ENCODE peak calls at places on chromosome 14, in four cellular contexts. Y is IMR-90, E is neuronal stem cell, O is neural progenitor cell. G is an unnamed sample.

GRCh38 chr14:73460691-73461127 is 2.4 kb upstream of the NUMB start:
- DNase-seq in E (no peak), Y (peak), O (no peak), G (no peak)

GRCh38 chr14:67514650-67515385 is 18.3 kb upstream of the PLEKHH1 start:
- DNase-seq in O (peak), Y (peak), E (no peak), G (no peak)

GRCh38 chr14:31128601-31129526 is 78.7 kb downstream of the HECTD1 start:
- DNase-seq in O (no peak), E (no peak), Y (no peak), G (no peak)

GRCh38 chr14:69096766-69097475 is 56.0 kb downstream of the DCAF5 start:
- DNase-seq in E (no peak), O (no peak), Y (peak), G (no peak)

GRCh38 chr14:55892906-55893305 is 225.3 kb upstream of the PELI2 start:
- DNase-seq in O (no peak), Y (no peak), E (no peak), G (no peak)

GRCh38 chr14:96072076-96072475 is 32.9 kb downstream of the C14orf132 start:
- DNase-seq in E (no peak), O (no peak), Y (no peak), G (no peak)

GRCh38 chr14:59768855-59769254 is 101.7 kb downstream of the RTN1 start:
- DNase-seq in E (no peak), O (no peak), Y (peak), G (no peak)

GRCh38 chr14:50342211-50343080 is 30.3 kb downstream of the DMAC2L start:
- DNase-seq in Y (peak), E (no peak), O (peak), G (no peak)

GRCh38 chr14:33375781-33376180 is 437.1 kb downstream of the NPAS3 start:
- DNase-seq in Y (no peak), E (no peak), O (no peak), G (no peak)

GRCh38 chr14:23520899-23521521 is 30.6 kb downstream of the ZFHX2 start:
- DNase-seq in Y (no peak), E (no peak), O (no peak), G (no peak)

GRCh38 chr14:32932921-32933622 is 5.6 kb upstream of the NPAS3 start:
- DNase-seq in Y (no peak), O (peak), E (peak), G (no peak)

GRCh38 chr14:35879654-35880249 is 53.6 kb downstream of the BRMS1L start:
- DNase-seq in E (no peak), O (peak), Y (peak), G (no peak)

GRCh38 chr14:102185360-102185759 is 45.7 kb downstream of the WDR20 start:
- DNase-seq in Y (no peak), O (no peak), E (no peak), G (no peak)

GRCh38 chr14:35403085-35403396 is 1.5 kb downstream of the NFKBIA start:
- DNase-seq in E (no peak), Y (peak), O (no peak), G (no peak)

GRCh38 chr14:65962952-65963351 is 523.2 kb upstream of the CCDC196 start:
- DNase-seq in Y (no peak), E (no peak), O (no peak), G (no peak)

GRCh38 chr14:103867523-103867953 is 20.2 kb upstream of the PPP1R13B start:
- DNase-seq in Y (no peak), O (no peak), E (no peak), G (no peak)

DNA sequence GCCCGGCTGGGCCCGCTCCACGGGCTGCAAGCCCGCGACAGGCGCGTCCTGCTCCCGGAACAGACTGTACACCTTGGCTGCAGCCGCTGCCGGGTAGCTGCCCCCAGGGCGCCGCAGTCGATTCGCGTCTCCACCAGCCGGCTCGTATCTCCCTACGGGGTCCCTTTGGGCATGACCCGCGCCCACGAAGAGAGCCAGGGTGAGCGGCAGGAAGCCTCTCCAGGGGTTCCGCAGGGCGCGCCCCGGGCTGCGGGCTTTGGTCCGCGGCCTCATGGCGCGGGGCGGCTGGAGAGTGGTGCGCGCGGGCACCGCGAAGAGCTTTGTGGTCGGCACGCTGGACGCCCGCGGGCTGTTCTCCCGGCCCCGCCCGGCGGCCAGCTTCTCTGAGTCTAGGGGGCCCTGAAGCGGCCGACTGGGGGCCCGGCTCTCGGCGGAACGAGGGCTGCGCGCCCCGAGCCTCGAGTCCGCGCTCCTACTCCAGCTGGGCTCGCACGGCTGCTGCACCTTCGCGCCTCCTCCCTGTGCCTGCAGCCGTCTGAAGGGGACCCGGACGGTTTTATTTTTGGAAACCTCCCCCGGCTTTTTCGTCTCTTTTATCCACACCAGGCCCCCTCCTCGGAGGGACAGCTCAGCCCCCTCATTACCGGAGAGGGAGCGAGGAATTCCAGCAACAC is at the start of gene LTBP2:
- DNase-seq in E (no peak), Y (peak), O (peak), G (no peak)
- H3K9ac ChIP-seq in E (peak), Y (peak), O (no peak), G (peak)

DNA sequence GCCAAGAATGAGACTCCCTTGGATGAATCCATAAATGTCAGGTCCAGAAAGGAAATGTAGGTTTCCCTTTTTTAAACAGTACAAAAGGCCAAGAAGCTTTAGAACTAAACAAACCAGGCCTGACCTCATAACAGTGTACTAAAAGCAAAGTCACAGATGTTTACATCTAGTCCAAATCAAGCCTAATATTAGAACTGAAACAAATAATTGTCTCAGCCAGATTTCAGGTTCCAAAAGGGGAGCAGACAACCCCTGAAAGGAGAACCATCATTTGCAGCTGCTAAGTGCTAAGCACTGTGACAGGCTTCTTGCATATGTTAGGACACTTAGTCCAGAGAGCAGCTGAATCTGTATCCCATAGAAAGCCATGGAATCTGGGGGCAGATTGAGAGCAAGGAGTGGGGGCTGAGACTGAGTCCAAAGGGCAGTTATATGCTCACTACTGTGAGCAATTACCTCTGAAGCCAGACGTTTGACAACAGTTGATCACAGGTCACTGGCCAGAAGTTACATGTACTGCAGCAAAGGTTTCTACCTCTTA is 90.1 kb downstream of the STXBP6 start:
- DNase-seq in O (no peak), E (no peak), Y (peak), G (no peak)
- H3K27ac ChIP-seq in O (no peak), E (no peak), Y (peak), G (no peak)

DNA sequence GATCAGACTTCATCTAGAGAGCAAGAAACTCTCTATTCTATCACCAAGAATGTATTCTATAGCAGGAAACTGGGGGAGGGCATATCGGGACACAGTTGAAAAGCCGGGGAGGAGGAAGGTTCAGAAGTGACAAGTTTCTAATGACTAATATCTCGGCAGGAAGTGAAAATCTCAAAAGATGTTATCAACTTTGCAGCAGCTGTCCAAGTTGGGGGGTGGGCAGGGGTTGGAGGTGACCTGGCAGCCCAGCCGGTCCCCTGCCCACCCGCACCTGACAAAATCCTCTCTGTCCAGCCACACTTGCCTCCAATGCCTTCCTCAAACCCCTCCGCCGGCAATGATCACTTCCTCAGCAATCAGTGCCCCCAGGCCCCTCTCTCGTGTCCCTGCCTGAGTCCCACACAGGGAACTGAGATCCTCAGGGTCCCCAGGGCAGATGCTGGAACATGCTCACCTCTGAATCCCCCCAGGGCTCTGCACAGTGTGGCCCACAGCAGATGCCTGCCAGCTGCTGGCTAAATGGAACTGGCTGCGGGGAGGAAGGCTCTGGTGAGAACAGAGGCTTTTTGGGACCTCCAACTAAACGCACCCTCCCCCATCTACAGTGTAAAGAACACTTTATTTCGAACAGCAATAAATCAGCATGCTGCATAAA is 43.9 kb downstream of the CCDC88C start:
- DNase-seq in E (no peak), Y (no peak), O (no peak), G (no peak)
- H3K4me3 ChIP-seq in E (no peak), Y (no peak), O (no peak), G (peak)

GRCh38 chr14:77649326-77649725 is 32.9 kb upstream of the SPTLC2 start:
- DNase-seq in Y (peak), E (no peak), O (no peak), G (no peak)

GRCh38 chr14:77648520-77649200 is 32.2 kb upstream of the SPTLC2 start:
- DNase-seq in Y (no peak), E (no peak), O (no peak), G (no peak)

GRCh38 chr14:77657244-77657643 is 40.8 kb upstream of the SPTLC2 start:
- DNase-seq in O (no peak), E (no peak), Y (no peak), G (no peak)

GRCh38 chr14:77653473-77653872 is 37.0 kb upstream of the SPTLC2 start:
- DNase-seq in E (no peak), Y (no peak), O (peak), G (no peak)

DNA sequence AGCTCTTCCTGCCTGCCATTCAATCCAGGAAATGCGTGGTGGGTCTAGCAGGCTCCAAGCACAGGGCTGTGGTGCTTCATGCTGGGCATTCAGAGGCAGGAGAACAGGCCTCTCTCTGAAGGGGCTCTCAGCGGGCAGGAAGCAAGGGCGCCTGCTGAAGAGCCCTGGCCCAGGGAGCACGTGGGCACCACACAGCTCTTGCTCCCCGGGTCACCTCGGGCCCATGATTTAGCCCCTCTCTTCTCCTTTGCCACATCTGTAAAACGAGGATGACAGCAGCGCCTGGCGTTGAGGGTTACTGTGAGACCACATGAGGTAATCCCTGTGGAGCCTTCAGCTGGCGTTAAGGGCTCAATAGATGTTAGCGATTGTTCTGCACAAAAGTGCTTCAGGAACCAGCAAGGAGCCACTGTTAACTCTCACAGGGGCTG is 37.6 kb upstream of the SPTLC2 start:
- DNase-seq in Y (no peak), O (peak), E (peak), G (no peak)
- H3K9ac ChIP-seq in Y (no peak), O (no peak), E (no peak), G (no peak)

GRCh38 chr14:93239869-93240677 is 33.0 kb downstream of the UBR7 start:
- DNase-seq in O (no peak), E (no peak), Y (peak), G (no peak)
- H3K27ac ChIP-seq in O (no peak), E (no peak), Y (peak), G (peak)

GRCh38 chr14:88005978-88006851 is 1.3 kb downstream of the GPR65 start:
- DNase-seq in E (no peak), O (no peak), Y (no peak), G (peak)
- H3K4me3 ChIP-seq in E (no peak), O (no peak), Y (no peak), G (no peak)

GRCh38 chr14:61588419-61588901 is 106.9 kb upstream of the HIF1A start:
- DNase-seq in Y (peak), O (no peak), E (no peak), G (no peak)
- H3K9ac ChIP-seq in Y (no peak), O (no peak), E (no peak), G (no peak)